ENCODE peak calls at places on chromosomes 13 and 19, in four cellular contexts. One of them, this sample, is unnamed.

GRCh38 chr19:6740589-6741348 is 1.3 kb downstream of the TRIP10 start:
- DNase-seq in K562: peak; percentile 54
- DNase-seq in GM12878: no peak
- DNase-seq in HepG2: no peak
- DNase-seq in this sample: no peak

GRCh38 chr13:87975035-87975434 is 303.9 kb downstream of the SLITRK5 start:
- DNase-seq in HepG2: no peak
- DNase-seq in GM12878: no peak
- DNase-seq in K562: no peak
- DNase-seq in this sample: no peak

GRCh38 chr13:48585456-48585840 is 52.6 kb upstream of the RCBTB2 start:
- DNase-seq in GM12878: no peak
- DNase-seq in HepG2: peak; percentile 43
- DNase-seq in K562: no peak
- DNase-seq in this sample: peak; percentile 12

GRCh38 chr19:6238643-6239281 is 41.0 kb downstream of the MLLT1 start:
- DNase-seq in HepG2: no peak
- DNase-seq in GM12878: no peak
- DNase-seq in K562: no peak
- DNase-seq in this sample: no peak

GRCh38 chr19:8151499-8152035 is 2.2 kb upstream of the FBN3 start:
- DNase-seq in K562: no peak
- DNase-seq in HepG2: no peak
- DNase-seq in GM12878: no peak
- DNase-seq in this sample: no peak

GRCh38 chr19:15902254-15902653 is 4.4 kb upstream of the CYP4F2 start:
- DNase-seq in GM12878: no peak
- DNase-seq in HepG2: no peak
- DNase-seq in K562: no peak
- DNase-seq in this sample: no peak

GRCh38 chr13:101308247-101309013 is 107.9 kb downstream of the NALCN start:
- DNase-seq in HepG2: no peak
- DNase-seq in K562: no peak
- DNase-seq in GM12878: no peak
- DNase-seq in this sample: no peak

GRCh38 chr13:85582890-85583289 is 216.3 kb downstream of the SLITRK6 start:
- DNase-seq in HepG2: no peak
- DNase-seq in GM12878: no peak
- DNase-seq in K562: no peak
- DNase-seq in this sample: no peak

GRCh38 chr13:37417042-37417441 is 181.5 kb downstream of the POSTN start:
- DNase-seq in GM12878: no peak
- DNase-seq in HepG2: no peak
- DNase-seq in K562: no peak
- DNase-seq in this sample: no peak

GRCh38 chr19:40348961-40349507 is 539 bp downstream of the PLD3 start:
- DNase-seq in K562: peak; percentile 48
- DNase-seq in HepG2: peak; percentile 8
- DNase-seq in GM12878: no peak
- DNase-seq in this sample: peak; percentile 28

GRCh38 chr13:90622547-90622946 is 724.9 kb upstream of the MIR17HG start:
- DNase-seq in GM12878: no peak
- DNase-seq in K562: no peak
- DNase-seq in HepG2: no peak
- DNase-seq in this sample: no peak

GRCh38 chr19:57324992-57325391 is 4.7 kb downstream of the ZNF543 start:
- DNase-seq in K562: no peak
- DNase-seq in GM12878: no peak
- DNase-seq in HepG2: no peak
- DNase-seq in this sample: no peak

GRCh38 chr13:81779896-81780295 is 1439.0 kb upstream of the SPRY2 start:
- DNase-seq in K562: no peak
- DNase-seq in HepG2: no peak
- DNase-seq in GM12878: no peak
- DNase-seq in this sample: no peak

GRCh38 chr19:56091066-56091490 is 30.0 kb downstream of the ZNF787 start:
- DNase-seq in GM12878: no peak
- DNase-seq in K562: no peak
- DNase-seq in HepG2: no peak
- DNase-seq in this sample: no peak

GRCh38 chr13:91297503-91297902 is 50.0 kb upstream of the MIR17HG start:
- DNase-seq in GM12878: no peak
- DNase-seq in HepG2: no peak
- DNase-seq in K562: no peak
- DNase-seq in this sample: no peak

GRCh38 chr13:34698953-34699352 is 243.1 kb upstream of the NBEA start:
- DNase-seq in K562: no peak
- DNase-seq in HepG2: no peak
- DNase-seq in GM12878: no peak
- DNase-seq in this sample: no peak

GRCh38 chr13:102091231-102091630 is 310.6 kb downstream of the FGF14 start:
- DNase-seq in HepG2: no peak
- DNase-seq in GM12878: no peak
- DNase-seq in K562: no peak
- DNase-seq in this sample: peak; percentile 4

GRCh38 chr13:24218320-24218719 is 57.8 kb downstream of the SPATA13 start:
- DNase-seq in GM12878: no peak
- DNase-seq in HepG2: no peak
- DNase-seq in K562: no peak
- DNase-seq in this sample: no peak

GRCh38 chr13:24680258-24680920 is at the start of gene ATP12A:
- DNase-seq in GM12878: no peak
- DNase-seq in K562: no peak
- DNase-seq in HepG2: no peak
- DNase-seq in this sample: no peak

GRCh38 chr19:48866692-48867091 is 1.7 kb downstream of the PLEKHA4 start:
- DNase-seq in K562: no peak
- DNase-seq in GM12878: no peak
- DNase-seq in HepG2: no peak
- DNase-seq in this sample: no peak

GRCh38 chr13:99203601-99204579 is 3.2 kb downstream of the UBAC2 start:
- DNase-seq in HepG2: no peak
- DNase-seq in K562: no peak
- DNase-seq in GM12878: no peak
- DNase-seq in this sample: no peak

GRCh38 chr19:18789883-18790565 is 1.1 kb downstream of the COMP start:
- DNase-seq in HepG2: no peak
- DNase-seq in K562: peak; percentile 91
- DNase-seq in GM12878: no peak
- DNase-seq in this sample: no peak

GRCh38 chr13:28329395-28330158 is 165.4 kb downstream of the FLT1 start:
- DNase-seq in HepG2: no peak
- DNase-seq in GM12878: no peak
- DNase-seq in K562: no peak
- DNase-seq in this sample: no peak

GRCh38 chr19:16051254-16052025 is 24.9 kb upstream of the TPM4 start:
- DNase-seq in K562: no peak
- DNase-seq in HepG2: no peak
- DNase-seq in GM12878: no peak
- DNase-seq in this sample: peak; percentile 51

GRCh38 chr19:4083677-4084546 is 17.2 kb upstream of the ZBTB7A start:
- DNase-seq in K562: no peak
- DNase-seq in HepG2: no peak
- DNase-seq in GM12878: no peak
- DNase-seq in this sample: no peak

GRCh38 chr13:29479716-29480492 is 115.6 kb downstream of the SLC7A1 start:
- DNase-seq in HepG2: no peak
- DNase-seq in GM12878: no peak
- DNase-seq in K562: no peak
- DNase-seq in this sample: no peak

GRCh38 chr13:23450340-23451046 is 17.0 kb upstream of the SACS start:
- DNase-seq in GM12878: no peak
- DNase-seq in K562: no peak
- DNase-seq in HepG2: no peak
- DNase-seq in this sample: no peak

GRCh38 chr13:39263033-39263432 is 224.8 kb downstream of the NHLRC3 start:
- DNase-seq in GM12878: peak; percentile 9
- DNase-seq in HepG2: peak; percentile 23
- DNase-seq in K562: peak; percentile 23
- DNase-seq in this sample: peak; percentile 24

GRCh38 chr19:35347930-35348298 is 212 bp downstream of the FFAR1 start:
- DNase-seq in HepG2: no peak
- DNase-seq in K562: no peak
- DNase-seq in GM12878: no peak
- DNase-seq in this sample: no peak

GRCh38 chr19:14139944-14140343 is 3.6 kb upstream of the ASF1B start:
- DNase-seq in GM12878: no peak
- DNase-seq in K562: no peak
- DNase-seq in HepG2: no peak
- DNase-seq in this sample: no peak

GRCh38 chr13:112723771-112724170 is 33.9 kb downstream of the ATP11A start:
- DNase-seq in HepG2: no peak
- DNase-seq in K562: no peak
- DNase-seq in GM12878: no peak
- DNase-seq in this sample: no peak

GRCh38 chr13:112726018-112726767 is 36.4 kb downstream of the ATP11A start:
- DNase-seq in HepG2: no peak
- DNase-seq in K562: no peak
- DNase-seq in GM12878: no peak
- DNase-seq in this sample: no peak

GRCh38 chr13:112724788-112725345 is 35.0 kb downstream of the ATP11A start:
- DNase-seq in HepG2: no peak
- DNase-seq in GM12878: no peak
- DNase-seq in K562: no peak
- DNase-seq in this sample: no peak

GRCh38 chr13:112727581-112727980 is 37.7 kb downstream of the ATP11A start:
- DNase-seq in HepG2: no peak
- DNase-seq in K562: no peak
- DNase-seq in GM12878: no peak
- DNase-seq in this sample: no peak

DNA sequence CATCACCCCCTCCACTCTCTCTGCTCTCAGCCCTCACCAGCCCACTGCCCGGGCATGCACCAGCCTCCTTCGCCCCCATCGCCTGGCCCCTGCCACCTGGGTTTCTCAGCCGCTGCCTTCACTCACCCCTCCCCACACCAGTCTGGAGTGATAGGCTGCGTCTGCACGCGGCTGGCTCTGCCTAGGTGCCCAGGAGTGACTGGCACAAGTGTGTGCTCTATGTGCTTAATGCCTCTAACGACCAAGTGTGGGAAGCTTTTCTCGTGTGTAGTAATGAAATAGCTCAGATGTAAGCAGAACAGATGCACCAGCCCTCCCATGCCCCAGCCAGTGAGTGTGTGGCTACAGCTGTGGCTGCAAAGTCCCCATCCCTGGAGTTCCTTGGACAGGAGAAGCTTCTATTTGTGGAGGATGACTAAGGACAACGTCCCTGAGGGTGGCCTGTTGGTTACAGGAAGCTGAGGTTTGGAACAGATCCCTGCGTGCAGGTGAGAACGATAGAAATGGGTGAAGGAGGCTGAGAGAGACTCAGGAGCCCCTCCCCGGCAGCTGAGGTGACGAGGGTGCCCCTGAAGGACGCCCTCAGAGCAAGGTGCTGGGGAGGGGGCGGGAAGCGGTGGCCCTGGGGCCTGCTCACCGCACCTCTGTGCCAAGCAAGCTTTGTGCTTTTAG is 35.6 kb downstream of the ATP11A start:
- DNase-seq in K562: no peak
- DNase-seq in GM12878: peak; percentile 24
- DNase-seq in HepG2: no peak
- DNase-seq in this sample: peak; percentile 48
- TF ChIP-seq ZBTB33 in K562: no peak
- TF ChIP-seq ZBTB33 in GM12878: no peak
- TF ChIP-seq ZBTB33 in HepG2: peak; percentile 20
- TF ChIP-seq ZBTB33 in this sample: no peak

GRCh38 chr13:98022210-98022609 is 68.7 kb downstream of the IPO5 start:
- DNase-seq in GM12878: no peak
- DNase-seq in K562: no peak
- DNase-seq in HepG2: peak; percentile 29
- DNase-seq in this sample: no peak
- TF ChIP-seq SP1 in GM12878: no peak
- TF ChIP-seq SP1 in K562: no peak
- TF ChIP-seq SP1 in HepG2: no peak
- TF ChIP-seq SP1 in this sample: no peak

DNA sequence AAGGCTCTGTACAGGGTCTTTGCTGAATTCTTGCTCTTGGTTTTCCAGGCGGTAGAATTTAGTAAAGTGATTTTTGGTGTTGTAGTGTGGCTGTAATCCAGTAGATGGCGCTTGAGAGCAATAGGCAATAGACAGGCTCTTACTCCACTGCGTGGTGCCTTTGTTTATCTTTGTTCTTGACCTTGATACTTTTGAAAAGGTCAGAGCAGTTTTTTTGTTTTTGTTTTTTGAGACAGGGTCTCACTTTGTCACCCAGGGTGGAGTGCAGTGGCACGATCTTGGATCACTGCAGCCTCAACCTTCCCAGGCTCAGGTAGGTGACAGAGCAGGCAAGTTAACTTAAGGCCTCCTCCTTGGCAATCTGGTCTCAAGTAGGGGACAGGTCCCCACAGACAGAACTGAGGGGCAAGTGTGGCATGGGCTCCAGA is 12.2 kb upstream of the LILRA5 start:
- DNase-seq in K562: peak; percentile 70
- DNase-seq in HepG2: peak; percentile 30
- DNase-seq in GM12878: no peak
- DNase-seq in this sample: peak; percentile 31
- H4K20me1 ChIP-seq in K562: no peaks in the 10 kb centered on the region
- H4K20me1 ChIP-seq in HepG2: no peaks in the 10 kb centered on the region
- H4K20me1 ChIP-seq in GM12878: no peaks in the 10 kb centered on the region
- H4K20me1 ChIP-seq in this sample: no peaks in the 10 kb centered on the region

GRCh38 chr13:43377955-43378354 is 354.6 kb downstream of the DNAJC15 start:
- DNase-seq in K562: no peak
- DNase-seq in HepG2: no peak
- DNase-seq in GM12878: no peak
- DNase-seq in this sample: no peak
- TF ChIP-seq ZBTB33 in K562: no peak
- TF ChIP-seq ZBTB33 in HepG2: no peak
- TF ChIP-seq ZBTB33 in GM12878: no peak
- TF ChIP-seq ZBTB33 in this sample: no peak

This sample was measured in HCT116.